ENCODE peak calls at places on chromosomes 16 and 17, in four cellular contexts. O is HEK293T, L is HepG2, H is GM12878. G is an unnamed sample.
A peak's percentile ranks its signal among the peaks of the same experiment; 100 is the strongest.

GRCh38 chr17:59858167-59858790 is 34.5 kb downstream of the TUBD1 start:
- DNase-seq in O (no peak), L (no peak), H (no peak), G (no peak)

GRCh38 chr17:17175340-17175739 is 30.8 kb downstream of the PLD6 start:
- DNase-seq in O (no peak), L (no peak), H (no peak), G (no peak)

GRCh38 chr16:11089504-11090124 is 145.2 kb downstream of the CLEC16A start:
- DNase-seq in O (no peak), L (no peak), H (no peak), G (no peak)

GRCh38 chr17:67663445-67663844 is 54.3 kb upstream of the NOL11 start:
- DNase-seq in O (no peak), L (no peak), H (no peak), G (no peak)

GRCh38 chr16:89173629-89173921 is 2.0 kb downstream of the CDH15 start:
- DNase-seq in O (no peak), L (no peak), H (no peak), G (no peak)

GRCh38 chr17:77546772-77547201 is 406.0 kb downstream of the SEC14L1 start:
- DNase-seq in O (no peak), L (no peak), H (no peak), G (peak; percentile 25)

GRCh38 chr16:4775005-4775404 is 8.0 kb upstream of the ZNF500 start:
- DNase-seq in O (no peak), L (no peak), H (no peak), G (no peak)

GRCh38 chr17:65966311-65966710 is 225.6 kb downstream of the CEP112 start:
- DNase-seq in O (no peak), L (no peak), H (no peak), G (no peak)

GRCh38 chr17:61384384-61385090 is 15.1 kb upstream of the TBX2 start:
- DNase-seq in O (no peak), L (no peak), H (no peak), G (no peak)

GRCh38 chr16:46577988-46578579 is 43.1 kb downstream of the SHCBP1 start:
- DNase-seq in O (no peak), L (no peak), H (no peak), G (no peak)

GRCh38 chr16:57152096-57153093 is 33.4 kb downstream of the PSME3IP1 start:
- DNase-seq in O (no peak), L (peak; percentile 27), H (no peak), G (no peak)

GRCh38 chr17:56887552-56888467 is 26.0 kb downstream of the TRIM25 start:
- DNase-seq in O (no peak), L (peak; percentile 72), H (no peak), G (no peak)

GRCh38 chr16:31080756-31081419 is 6.7 kb downstream of the ZNF646 start:
- DNase-seq in O (no peak), L (no peak), H (no peak), G (no peak)

GRCh38 chr17:83096401-83097220 is 17.2 kb downstream of the METRNL start:
- DNase-seq in O (no peak), L (no peak), H (no peak), G (no peak)

GRCh38 chr16:88505405-88506082 is 52.5 kb downstream of the ZFPM1 start:
- DNase-seq in O (peak; percentile 71), L (peak; percentile 79), H (no peak), G (peak; percentile 50)

GRCh38 chr16:22302776-22303363 is 5.7 kb downstream of the POLR3E start:
- DNase-seq in O (no peak), L (no peak), H (no peak), G (no peak)

GRCh38 chr17:32835291-32835761 is 41.6 kb downstream of the MYO1D start:
- DNase-seq in O (no peak), L (no peak), H (peak; percentile 70), G (no peak)

GRCh38 chr17:1647802-1648581 is 1.7 kb downstream of the RILP start:
- DNase-seq in O (peak; percentile 43), L (no peak), H (no peak), G (no peak)

GRCh38 chr17:81954131-81955057 is 6.6 kb downstream of the NOTUM start:
- DNase-seq in O (no peak), L (no peak), H (no peak), G (no peak)

GRCh38 chr17:37844158-37844976 is 79.8 kb upstream of the TBC1D3K start:
- DNase-seq in O (peak; percentile 70), L (peak; percentile 56), H (no peak), G (peak; percentile 73)

GRCh38 chr16:85136705-85137322 is 24.5 kb upstream of the CIBAR2 start:
- DNase-seq in O (no peak), L (peak; percentile 95), H (no peak), G (no peak)

GRCh38 chr16:85136213-85136704 is 24.0 kb upstream of the CIBAR2 start:
- DNase-seq in O (no peak), L (no peak), H (peak; percentile 28), G (no peak)

GRCh38 chr16:85133290-85133599 is 21.0 kb upstream of the CIBAR2 start:
- DNase-seq in O (no peak), L (no peak), H (no peak), G (no peak)

GRCh38 chr16:85134076-85134793 is 22.0 kb upstream of the CIBAR2 start:
- DNase-seq in O (no peak), L (no peak), H (no peak), G (no peak)

DNA sequence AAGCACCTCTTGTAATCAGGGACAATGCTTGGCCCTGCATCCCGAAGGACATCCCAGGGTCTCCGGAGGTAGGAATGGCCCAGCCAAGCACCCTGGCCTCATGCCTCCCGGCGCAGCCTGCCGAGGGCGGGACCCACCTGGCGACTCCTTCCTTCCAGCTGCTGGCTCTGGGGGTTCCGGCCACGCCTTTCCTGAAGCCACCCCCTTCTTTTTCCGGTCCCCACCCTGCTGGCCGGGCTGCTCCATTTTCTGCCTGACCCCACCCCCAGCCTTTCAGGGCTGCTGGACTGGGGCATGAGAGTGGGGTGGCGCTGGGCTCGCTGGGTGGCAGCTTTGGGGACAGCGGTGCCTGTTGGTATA is 22.5 kb upstream of the CIBAR2 start:
- DNase-seq in O (no peak), L (no peak), H (no peak), G (peak; percentile 82)
- TF ChIP-seq FOXK2 in O (no peak), L (no peak), H (no peak), G (no peak)

DNA sequence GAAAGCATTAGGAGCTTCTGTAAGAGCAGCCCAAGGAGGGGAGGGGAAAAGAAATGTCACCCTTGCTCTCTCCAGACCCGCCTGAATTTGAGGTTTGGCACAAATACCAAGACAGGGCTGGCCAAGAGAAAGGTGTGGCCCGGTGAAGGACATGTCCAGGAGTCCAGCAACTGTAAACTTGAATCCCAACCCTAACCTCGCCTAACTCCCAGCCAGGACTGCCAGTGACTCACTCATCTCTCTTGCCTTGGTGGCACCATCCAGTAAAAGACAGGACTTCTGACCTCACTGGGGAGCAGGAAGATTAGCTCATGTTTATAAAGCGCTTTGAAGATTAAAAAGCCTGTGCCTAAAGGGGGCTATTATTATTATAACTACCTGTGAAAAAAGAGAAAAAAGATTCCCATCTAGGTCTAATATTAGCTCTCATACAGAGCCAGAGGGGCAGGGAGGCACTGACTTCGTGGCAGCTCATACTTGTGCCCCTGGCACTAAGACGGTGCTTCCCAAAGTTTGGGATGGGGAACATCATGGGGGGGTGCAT is 335.3 kb downstream of the SOX9 start:
- DNase-seq in O (no peak), L (peak; percentile 73), H (no peak), G (no peak)
- TF ChIP-seq FOXK2 in O (no peak), L (no peak), H (no peak), G (no peak)

GRCh38 chr16:78092755-78093154 is 6.7 kb upstream of the WWOX start:
- DNase-seq in O (no peak), L (no peak), H (no peak), G (peak; percentile 11)
- TF ChIP-seq FOXK2 in O (no peak), L (no peak), H (no peak), G (no peak)

GRCh38 chr16:118857-119256 is 19.6 kb downstream of the NPRL3 start:
- DNase-seq in O (no peak), L (no peak), H (no peak), G (no peak)

GRCh38 chr16:122342-122741 is 16.1 kb downstream of the NPRL3 start:
- DNase-seq in O (no peak), L (no peak), H (no peak), G (no peak)

GRCh38 chr16:119835-120234 is 18.6 kb downstream of the NPRL3 start:
- DNase-seq in O (no peak), L (no peak), H (no peak), G (peak; percentile 85)

GRCh38 chr16:129075-129474 is 9.4 kb downstream of the NPRL3 start:
- DNase-seq in O (no peak), L (no peak), H (no peak), G (no peak)

DNA sequence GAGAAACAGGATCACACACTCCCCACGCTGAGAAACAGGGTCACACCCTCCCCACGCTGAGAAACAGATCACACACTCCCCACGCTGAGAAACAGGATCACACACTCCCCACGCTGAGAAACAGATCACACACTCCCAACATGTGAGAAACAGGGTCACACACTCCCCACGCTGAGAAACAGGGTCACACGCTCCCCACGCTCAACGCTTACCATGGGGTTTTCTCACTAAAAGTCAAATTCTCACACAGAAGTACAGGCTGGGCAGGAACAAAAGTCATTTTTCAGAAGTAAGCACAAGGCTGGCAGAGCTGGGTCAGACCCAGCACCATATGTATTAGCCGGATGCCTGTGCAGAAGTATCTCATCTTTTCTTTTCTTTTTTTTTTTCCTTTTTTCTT is 14.5 kb downstream of the NPRL3 start:
- DNase-seq in O (no peak), L (no peak), H (no peak), G (no peak)
- TF ChIP-seq FOXK2 in O (no peak), L (no peak), H (no peak), G (no peak)

GRCh38 chr16:50153648-50154368 is 702 bp downstream of the TENT4B start:
- DNase-seq in O (peak; percentile 30), L (no peak), H (no peak), G (peak; percentile 33)

GRCh38 chr16:50151322-50151721 is 1.8 kb upstream of the TENT4B start:
- DNase-seq in O (no peak), L (no peak), H (no peak), G (no peak)

GRCh38 chr16:50151744-50152143 is 1.4 kb upstream of the TENT4B start:
- DNase-seq in O (no peak), L (no peak), H (no peak), G (no peak)

GRCh38 chr16:50152807-50153647 is at the start of gene TENT4B:
- DNase-seq in O (peak; percentile 95), L (peak; percentile 62), H (peak; percentile 57), G (peak; percentile 97)

GRCh38 chr16:50152386-50152806 is 710 bp upstream of the TENT4B start:
- DNase-seq in O (no peak), L (no peak), H (peak; percentile 68), G (no peak)
- TF ChIP-seq FOXK2 in O (no peak), L (no peak), H (no peak), G (no peak)

DNA sequence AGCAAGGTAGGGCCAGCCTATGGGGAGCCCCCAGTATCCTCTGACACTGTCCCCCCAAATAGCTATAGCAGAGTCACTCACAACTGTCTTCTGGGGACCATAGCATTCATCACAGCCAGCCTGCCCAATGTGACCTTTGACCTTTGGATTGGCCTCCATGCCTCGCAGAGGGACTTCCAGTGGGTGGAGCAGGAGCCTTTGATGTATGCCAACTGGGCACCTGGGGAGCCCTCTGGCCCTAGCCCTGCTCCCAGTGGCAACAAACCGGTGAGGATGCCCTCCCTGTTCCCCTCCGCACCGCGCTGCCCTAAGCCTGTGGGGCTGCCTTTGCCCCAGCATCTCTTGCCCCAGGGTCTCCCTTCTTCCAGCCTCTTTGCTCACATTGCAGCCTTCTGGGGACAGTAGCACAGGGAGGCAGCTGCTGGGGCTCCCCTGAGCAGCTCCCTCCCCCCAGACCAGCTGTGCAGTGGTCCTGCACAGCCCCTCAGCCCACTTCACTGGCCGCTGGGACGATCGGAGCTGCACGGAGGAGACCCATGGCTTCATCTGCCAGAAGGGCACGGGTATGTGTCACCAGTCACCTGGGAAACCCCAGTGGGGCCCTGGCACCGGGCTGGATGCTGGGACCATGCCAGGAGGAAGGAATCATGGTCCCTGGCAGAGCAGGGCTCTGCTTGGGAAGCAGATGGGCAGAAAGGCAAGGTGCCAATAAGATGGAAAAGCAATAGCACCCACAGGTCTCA is 61.1 kb downstream of the MRC2 start:
- DNase-seq in O (no peak), L (no peak), H (no peak), G (no peak)
- TF ChIP-seq FOXK2 in O (no peak), L (no peak), H (no peak), G (no peak)

G was measured in K562.